ENCODE peak calls at places on chromosomes 7 and 10, in six cellular contexts. One of them, this sample, is unnamed.

GRCh38 chr10:7610651-7611389 is 55.9 kb downstream of the ITIH5 start:
- DNase-seq in SK-MEL-5: no peak
- DNase-seq in T-helper 22 cell: no peak
- DNase-seq in H4: peak
- DNase-seq in GM12864: no peak
- DNase-seq in activated T-cell treated with anti-CD3 and anti-CD28 coated beads for 1 hour: no peak
- DNase-seq in this sample: no peak

GRCh38 chr7:131944556-131945069 is 388.2 kb upstream of the PODXL start:
- DNase-seq in SK-MEL-5: no peak
- DNase-seq in T-helper 22 cell: no peak
- DNase-seq in H4: no peak
- DNase-seq in GM12864: no peak
- DNase-seq in activated T-cell treated with anti-CD3 and anti-CD28 coated beads for 1 hour: no peak
- DNase-seq in this sample: no peak

GRCh38 chr10:68121862-68122261 is 12.6 kb downstream of the MYPN start:
- DNase-seq in SK-MEL-5: no peak
- DNase-seq in T-helper 22 cell: no peak
- DNase-seq in H4: no peak
- DNase-seq in GM12864: no peak
- DNase-seq in activated T-cell treated with anti-CD3 and anti-CD28 coated beads for 1 hour: no peak
- DNase-seq in this sample: no peak

GRCh38 chr7:90232440-90232839 is 12.5 kb upstream of the CFAP69 start:
- DNase-seq in SK-MEL-5: no peak
- DNase-seq in T-helper 22 cell: no peak
- DNase-seq in H4: no peak
- DNase-seq in GM12864: no peak
- DNase-seq in activated T-cell treated with anti-CD3 and anti-CD28 coated beads for 1 hour: no peak
- DNase-seq in this sample: no peak

GRCh38 chr7:71868797-71869196 is 543.3 kb downstream of the CALN1 start:
- DNase-seq in SK-MEL-5: peak
- DNase-seq in T-helper 22 cell: no peak
- DNase-seq in H4: peak
- DNase-seq in GM12864: no peak
- DNase-seq in activated T-cell treated with anti-CD3 and anti-CD28 coated beads for 1 hour: no peak
- DNase-seq in this sample: no peak

GRCh38 chr7:36984051-36984492 is 259.8 kb upstream of the AOAH start:
- DNase-seq in SK-MEL-5: no peak
- DNase-seq in T-helper 22 cell: no peak
- DNase-seq in H4: no peak
- DNase-seq in GM12864: no peak
- DNase-seq in activated T-cell treated with anti-CD3 and anti-CD28 coated beads for 1 hour: no peak
- DNase-seq in this sample: no peak

GRCh38 chr10:1663226-1663625 is 74.1 kb downstream of the ADARB2 start:
- DNase-seq in SK-MEL-5: no peak
- DNase-seq in T-helper 22 cell: no peak
- DNase-seq in H4: no peak
- DNase-seq in GM12864: no peak
- DNase-seq in activated T-cell treated with anti-CD3 and anti-CD28 coated beads for 1 hour: no peak
- DNase-seq in this sample: no peak

GRCh38 chr10:63346015-63346441 is 119.7 kb downstream of the JMJD1C start:
- DNase-seq in SK-MEL-5: no peak
- DNase-seq in T-helper 22 cell: no peak
- DNase-seq in H4: no peak
- DNase-seq in GM12864: no peak
- DNase-seq in activated T-cell treated with anti-CD3 and anti-CD28 coated beads for 1 hour: no peak
- DNase-seq in this sample: no peak

GRCh38 chr7:142478479-142479220 is 220.8 kb upstream of the PRSS58 start:
- DNase-seq in SK-MEL-5: peak
- DNase-seq in T-helper 22 cell: no peak
- DNase-seq in H4: peak
- DNase-seq in GM12864: no peak
- DNase-seq in activated T-cell treated with anti-CD3 and anti-CD28 coated beads for 1 hour: no peak
- DNase-seq in this sample: no peak

GRCh38 chr10:53918755-53919154 is 882.3 kb downstream of the PCDH15 start:
- DNase-seq in SK-MEL-5: peak
- DNase-seq in T-helper 22 cell: no peak
- DNase-seq in H4: no peak
- DNase-seq in GM12864: no peak
- DNase-seq in activated T-cell treated with anti-CD3 and anti-CD28 coated beads for 1 hour: no peak
- DNase-seq in this sample: no peak

GRCh38 chr10:28661035-28661434 is 16.3 kb upstream of the BAMBI start:
- DNase-seq in SK-MEL-5: no peak
- DNase-seq in T-helper 22 cell: no peak
- DNase-seq in H4: peak
- DNase-seq in GM12864: no peak
- DNase-seq in activated T-cell treated with anti-CD3 and anti-CD28 coated beads for 1 hour: no peak
- DNase-seq in this sample: no peak

GRCh38 chr10:71613303-71613777 is 106.2 kb downstream of the C10orf105 start:
- DNase-seq in SK-MEL-5: no peak
- DNase-seq in T-helper 22 cell: no peak
- DNase-seq in H4: peak
- DNase-seq in GM12864: no peak
- DNase-seq in activated T-cell treated with anti-CD3 and anti-CD28 coated beads for 1 hour: no peak
- DNase-seq in this sample: no peak

GRCh38 chr7:130669051-130669700 is 628 bp upstream of the COPG2 start:
- DNase-seq in SK-MEL-5: no peak
- DNase-seq in T-helper 22 cell: no peak
- DNase-seq in H4: no peak
- DNase-seq in GM12864: no peak
- DNase-seq in activated T-cell treated with anti-CD3 and anti-CD28 coated beads for 1 hour: no peak
- DNase-seq in this sample: no peak

GRCh38 chr10:61744469-61744868 is 81.7 kb downstream of the CABCOCO1 start:
- DNase-seq in SK-MEL-5: peak
- DNase-seq in T-helper 22 cell: no peak
- DNase-seq in H4: no peak
- DNase-seq in GM12864: no peak
- DNase-seq in activated T-cell treated with anti-CD3 and anti-CD28 coated beads for 1 hour: no peak
- DNase-seq in this sample: no peak

GRCh38 chr10:110268442-110268841 is 36.3 kb downstream of the SMNDC1 start:
- DNase-seq in SK-MEL-5: no peak
- DNase-seq in T-helper 22 cell: no peak
- DNase-seq in H4: no peak
- DNase-seq in GM12864: no peak
- DNase-seq in activated T-cell treated with anti-CD3 and anti-CD28 coated beads for 1 hour: no peak
- DNase-seq in this sample: no peak

GRCh38 chr10:71735709-71736569 is 16.4 kb upstream of the C10orf105 start:
- DNase-seq in SK-MEL-5: no peak
- DNase-seq in T-helper 22 cell: peak
- DNase-seq in H4: no peak
- DNase-seq in GM12864: no peak
- DNase-seq in activated T-cell treated with anti-CD3 and anti-CD28 coated beads for 1 hour: no peak
- DNase-seq in this sample: no peak

GRCh38 chr7:124776153-124776552 is 10.6 kb upstream of the GPR37 start:
- DNase-seq in SK-MEL-5: no peak
- DNase-seq in T-helper 22 cell: no peak
- DNase-seq in H4: no peak
- DNase-seq in GM12864: no peak
- DNase-seq in activated T-cell treated with anti-CD3 and anti-CD28 coated beads for 1 hour: no peak
- DNase-seq in this sample: no peak